ENCODE peak calls at places on chromosomes 4 and X, in seven cellular contexts. P, S, D, O, I, Z and F are unnamed samples.
A peak's percentile ranks its signal among the peaks of the same experiment; 100 is the strongest.

GRCh38 chr4:3825530-3825929 is 59.3 kb downstream of the ADRA2C start:
- DNase-seq in P (no peak), S (no peak), D (no peak), O (no peak), I (no peak), Z (no peak), F (no peak)

GRCh38 chr4:4182835-4183568 is 43.7 kb downstream of the OTOP1 start:
- DNase-seq in P (no peak), S (peak; percentile 31), D (no peak), O (peak; percentile 88), I (no peak), Z (peak; percentile 45), F (peak; percentile 79)

GRCh38 chr4:20487852-20488251 is 212.4 kb upstream of the PACRGL start:
- DNase-seq in P (peak; percentile 25), S (no peak), D (no peak), O (no peak), I (no peak), Z (no peak), F (no peak)

GRCh38 chrX:126489141-126489540 is 63.5 kb downstream of the DCAF12L1 start:
- DNase-seq in P (no peak), S (no peak), D (no peak), O (no peak), I (no peak), Z (peak; percentile 0), F (no peak)

GRCh38 chr4:82782626-82783025 is 16.0 kb downstream of the SCD5 start:
- DNase-seq in P (no peak), S (no peak), D (no peak), O (no peak), I (peak; percentile 62), Z (peak; percentile 94), F (peak; percentile 46)

GRCh38 chrX:48927736-48928382 is 9.0 kb upstream of the PIM2 start:
- DNase-seq in P (no peak), S (no peak), D (no peak), O (no peak), I (no peak), Z (peak; percentile 82), F (peak; percentile 77)

GRCh38 chr4:70930530-70931256 is 28.5 kb downstream of the MOB1B start:
- DNase-seq in P (peak; percentile 19), S (no peak), D (no peak), O (no peak), I (no peak), Z (no peak), F (no peak)

GRCh38 chr4:182320580-182320979 is 77.4 kb downstream of the TENM3 start:
- DNase-seq in P (no peak), S (no peak), D (no peak), O (no peak), I (no peak), Z (no peak), F (no peak)

GRCh38 chrX:140525448-140525847 is 20.6 kb upstream of the SOX3 start:
- DNase-seq in P (peak; percentile 64), S (no peak), D (peak; percentile 33), O (no peak), I (no peak), Z (peak; percentile 62), F (no peak)

GRCh38 chr4:119748853-119749252 is 120.2 kb upstream of the PDE5A start:
- DNase-seq in P (peak; percentile 66), S (no peak), D (no peak), O (no peak), I (no peak), Z (no peak), F (no peak)

GRCh38 chrX:155070663-155070974 is 317 bp downstream of the CMC4 start:
- DNase-seq in P (no peak), S (no peak), D (no peak), O (no peak), I (no peak), Z (no peak), F (no peak)

GRCh38 chr4:175125410-175126068 is 207.4 kb downstream of the ADAM29 start:
- DNase-seq in P (no peak), S (no peak), D (no peak), O (no peak), I (no peak), Z (no peak), F (no peak)

GRCh38 chr4:89413518-89413917 is 105.9 kb upstream of the GPRIN3 start:
- DNase-seq in P (no peak), S (no peak), D (no peak), O (no peak), I (no peak), Z (no peak), F (no peak)

GRCh38 chr4:23844961-23845360 is 44.9 kb downstream of the PPARGC1A start:
- DNase-seq in P (no peak), S (no peak), D (no peak), O (no peak), I (no peak), Z (no peak), F (no peak)

GRCh38 chr4:174631901-174632758 is 109.8 kb upstream of the HPGD start:
- DNase-seq in P (peak; percentile 23), S (peak; percentile 9), D (peak; percentile 61), O (no peak), I (peak; percentile 21), Z (peak; percentile 67), F (no peak)

GRCh38 chr4:186823989-186824388 is 100.3 kb upstream of the FAT1 start:
- DNase-seq in P (peak; percentile 87), S (no peak), D (peak; percentile 20), O (no peak), I (no peak), Z (no peak), F (no peak)

GRCh38 chr4:84915396-84915780 is 51.1 kb downstream of the WDFY3 start:
- DNase-seq in P (peak; percentile 16), S (no peak), D (no peak), O (no peak), I (no peak), Z (no peak), F (no peak)

GRCh38 chr4:76687730-76688441 is 210.1 kb downstream of the SOWAHB start:
- DNase-seq in P (no peak), S (no peak), D (peak; percentile 18), O (no peak), I (no peak), Z (peak; percentile 82), F (no peak)

GRCh38 chrX:132532955-132533354 is 44.1 kb upstream of the MBNL3 start:
- DNase-seq in P (peak; percentile 11), S (no peak), D (peak; percentile 71), O (no peak), I (no peak), Z (no peak), F (no peak)

GRCh38 chrX:135505356-135505755 is 15.1 kb upstream of the INTS6L start:
- DNase-seq in P (peak; percentile 21), S (no peak), D (no peak), O (no peak), I (no peak), Z (no peak), F (no peak)

GRCh38 chr4:83258463-83258862 is 26.1 kb downstream of the COQ2 start:
- DNase-seq in P (no peak), S (no peak), D (no peak), O (no peak), I (no peak), Z (no peak), F (no peak)

GRCh38 chrX:23637187-23637586 is 30.1 kb upstream of the PRDX4 start:
- DNase-seq in P (no peak), S (no peak), D (no peak), O (no peak), I (no peak), Z (no peak), F (no peak)

DNA sequence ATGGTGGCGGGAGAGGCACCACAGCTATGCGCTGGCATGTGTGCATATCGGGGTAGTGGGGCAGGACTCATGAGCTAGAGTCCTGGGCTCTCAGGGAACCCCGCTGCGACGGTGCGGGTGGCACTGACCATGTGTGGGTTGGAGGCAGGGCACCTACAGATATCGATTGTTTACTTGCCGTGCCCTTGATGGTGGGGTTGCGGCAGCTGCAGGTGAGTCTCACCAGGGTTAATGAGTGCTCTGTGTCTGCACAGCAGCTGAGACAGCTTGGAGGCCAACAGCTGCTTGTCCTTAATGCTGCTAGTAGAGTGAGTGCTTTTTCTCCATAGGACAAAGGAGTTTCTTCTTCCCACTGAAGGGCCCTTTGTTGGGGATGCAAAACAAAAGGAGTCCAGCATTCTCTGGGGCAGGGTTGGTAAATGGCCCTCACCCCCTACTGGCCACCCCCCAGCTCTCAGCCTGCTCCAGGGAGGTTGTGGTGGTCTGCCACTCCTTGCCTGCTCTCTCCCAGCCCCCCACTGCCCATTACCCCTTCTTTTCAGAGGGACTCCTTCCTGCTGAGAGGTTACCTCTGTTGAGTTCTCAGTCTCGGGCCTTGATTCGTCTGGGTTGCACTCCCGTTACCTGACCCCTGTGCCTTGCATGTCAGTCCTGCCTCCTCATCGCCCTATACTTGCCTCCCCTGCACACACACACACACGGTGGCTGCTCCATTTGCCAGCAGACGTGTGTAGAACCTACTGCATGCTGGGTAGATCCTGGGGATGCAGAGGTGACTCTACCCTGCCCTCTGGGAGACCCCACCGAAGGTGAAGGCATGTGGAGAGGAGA is 52.8 kb downstream of the TBC1D14 start:
- DNase-seq in P (no peak), S (peak; percentile 55), D (no peak), O (no peak), I (no peak), Z (no peak), F (no peak)
- H3K4ac ChIP-seq in P (peak overlapping the region; percentile 3), S (no peak overlapping the region), D (peak overlapping the region; percentile 40), O (peak overlapping the region; percentile 70), I (no peak overlapping the region), Z (no peak overlapping the region), F (no peak overlapping the region)

DNA sequence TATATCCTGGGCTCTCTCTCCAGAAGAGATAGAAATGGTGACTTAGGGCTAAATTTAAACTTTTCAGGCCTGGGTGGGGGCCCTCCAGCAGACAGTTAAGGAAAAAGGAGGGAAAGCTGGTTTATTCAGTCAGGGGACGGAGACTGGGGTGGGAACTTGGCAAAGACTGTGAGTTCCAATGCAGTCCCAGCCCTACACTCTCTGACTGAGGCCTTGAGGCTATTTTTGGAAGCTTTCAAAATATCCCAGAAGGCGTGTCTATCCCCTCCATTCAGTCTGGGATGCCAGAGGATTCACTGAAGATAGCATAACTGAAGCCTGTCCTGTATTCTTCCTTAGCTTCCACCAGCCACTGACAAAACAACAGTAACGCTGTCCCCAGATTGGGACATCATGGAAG is 32.1 kb upstream of the MSN start:
- DNase-seq in P (no peak), S (no peak), D (no peak), O (no peak), I (no peak), Z (no peak), F (no peak)
- H3K18ac ChIP-seq in P (no peak overlapping the region), S (no peak overlapping the region), D (no peak overlapping the region), O (no peak overlapping the region), I (no peak overlapping the region), Z (no peak overlapping the region), F (no peak overlapping the region)

DNA sequence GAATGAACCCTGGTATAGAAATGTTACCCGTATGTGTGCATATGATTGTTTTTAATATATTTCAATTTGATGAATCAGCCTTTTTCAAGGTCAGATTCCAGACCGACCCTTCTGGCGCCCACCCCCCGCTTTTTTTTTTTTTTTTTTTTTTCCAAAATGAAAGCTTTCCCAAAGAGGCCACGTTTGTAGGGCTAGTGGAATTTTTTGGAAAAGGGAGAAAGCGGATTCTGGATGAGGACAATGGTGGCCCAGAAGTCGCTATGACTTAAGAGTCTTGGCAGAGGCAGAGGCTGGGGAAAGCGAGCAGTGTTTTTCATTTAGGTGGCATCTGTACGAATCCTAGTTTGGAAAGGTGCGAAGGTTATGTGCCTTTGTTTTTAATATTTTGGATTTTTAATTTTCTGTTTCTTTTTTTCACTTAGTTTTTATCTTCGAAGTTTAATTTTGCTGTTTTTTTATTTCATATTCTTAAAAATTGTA is 14.6 kb downstream of the NDUFB11 start:
- DNase-seq in P (no peak), S (no peak), D (no peak), O (no peak), I (no peak), Z (peak; percentile 10), F (no peak)
- H3K4ac ChIP-seq in P (no peak overlapping the region), S (no peak overlapping the region), D (no peak overlapping the region), O (no peak overlapping the region), I (no peak overlapping the region), Z (no peak overlapping the region), F (no peak overlapping the region)

GRCh38 chrX:28920141-28920540 is 332.9 kb downstream of the IL1RAPL1 start:
- DNase-seq in P (no peak), S (no peak), D (no peak), O (no peak), I (no peak), Z (no peak), F (no peak)
- H3K18ac ChIP-seq in P (no peak overlapping the region), S (no peak overlapping the region), D (no peak overlapping the region), O (no peak overlapping the region), I (no peak overlapping the region), Z (no peak overlapping the region), F (no peak overlapping the region)